ENCODE peak calls at places on chromosome 14, in four cellular contexts. Y, L, X and F are unnamed samples.

GRCh38 chr14:102949062-102949800 is 26.8 kb downstream of the AMN start:
- DNase-seq in L (no peak), Y (no peak), X (no peak), F (no peak)

GRCh38 chr14:67883717-67884116 is 64.1 kb downstream of the RAD51B start:
- DNase-seq in Y (no peak), X (no peak), L (no peak), F (no peak)

GRCh38 chr14:67942311-67942710 is 122.7 kb downstream of the RAD51B start:
- DNase-seq in X (no peak), Y (no peak), L (no peak), F (no peak)

GRCh38 chr14:50773632-50774541 is 57.1 kb downstream of the NIN start:
- DNase-seq in X (peak), Y (peak), L (peak), F (peak)

GRCh38 chr14:89563503-89563902 is 146.5 kb upstream of the FOXN3 start:
- DNase-seq in L (no peak), Y (no peak), X (no peak), F (no peak)

GRCh38 chr14:99612737-99613330 is 8.8 kb upstream of the CCDC85C start:
- DNase-seq in L (no peak), Y (no peak), X (no peak), F (no peak)

GRCh38 chr14:64493455-64493854 is 10.2 kb downstream of the ZBTB25 start:
- DNase-seq in Y (no peak), X (no peak), L (no peak), F (no peak)

GRCh38 chr14:24312736-24313507 is 1.6 kb downstream of the LTB4R start:
- DNase-seq in L (no peak), Y (no peak), X (no peak), F (no peak)

GRCh38 chr14:100146548-100147091 is 12.8 kb downstream of the DEGS2 start:
- DNase-seq in Y (no peak), X (no peak), L (no peak), F (no peak)

GRCh38 chr14:104161601-104162367 is 23.4 kb downstream of the KIF26A start:
- DNase-seq in X (no peak), Y (no peak), L (no peak), F (no peak)

GRCh38 chr14:74038015-74038859 is 19.1 kb downstream of the BBOF1 start:
- DNase-seq in Y (peak), L (no peak), X (peak), F (no peak)

GRCh38 chr14:19895282-19895681 is 20.3 kb downstream of the OR4K2 start:
- DNase-seq in X (no peak), L (no peak), Y (no peak), F (no peak)

GRCh38 chr14:61813101-61813596 is 50.9 kb downstream of the SNAPC1 start:
- DNase-seq in L (peak), X (no peak), Y (no peak), F (peak)

GRCh38 chr14:61811882-61812346 is 49.7 kb downstream of the SNAPC1 start:
- DNase-seq in L (no peak), X (no peak), Y (no peak), F (no peak)

DNA sequence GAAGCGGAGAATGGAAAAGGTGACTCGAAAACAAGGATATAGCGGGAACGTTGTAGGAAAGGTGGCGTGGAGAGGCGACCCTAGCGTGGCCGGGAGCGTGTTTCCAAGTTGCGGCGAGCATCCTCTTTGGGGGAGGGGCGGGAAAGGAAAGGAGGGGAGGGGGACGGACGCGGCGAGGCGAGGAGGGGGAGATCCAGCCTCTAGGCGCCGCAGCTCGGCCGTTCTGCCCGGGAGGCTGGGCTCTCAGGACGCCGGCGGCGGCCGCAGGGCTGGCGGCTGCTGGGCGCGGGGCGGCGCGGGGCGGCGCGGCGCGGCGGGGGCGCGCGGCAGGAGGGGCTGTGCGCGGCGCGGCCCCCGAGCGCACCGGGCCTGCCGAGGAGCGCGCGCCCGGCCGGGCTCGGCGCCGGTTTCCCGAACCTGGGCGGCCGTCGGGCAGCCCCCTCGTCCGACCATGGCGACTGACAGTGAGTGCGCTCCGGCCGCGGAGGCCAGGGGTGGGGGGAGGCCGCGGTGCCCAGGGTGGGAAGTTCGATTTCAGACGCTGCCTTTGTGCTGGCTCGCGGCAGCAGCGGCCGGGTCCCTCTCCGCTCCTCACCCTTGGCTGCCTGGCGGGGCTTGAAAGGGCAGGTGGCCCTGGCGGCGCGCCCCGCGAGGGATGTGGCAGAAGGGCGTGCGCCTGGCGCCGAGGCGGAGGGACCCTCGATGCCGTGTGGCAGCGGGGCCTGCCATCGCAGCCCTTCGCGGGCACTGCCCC is 50.3 kb downstream of the SNAPC1 start:
- DNase-seq in X (no peak), Y (no peak), L (peak), F (peak)
- TF ChIP-seq ATF2 in X (no peak), Y (no peak), L (no peak), F (no peak)

GRCh38 chr14:72682188-72682587 is 211.7 kb downstream of the DPF3 start:
- DNase-seq in Y (no peak), L (no peak), X (no peak), F (no peak)

GRCh38 chr14:72683787-72684186 is 210.1 kb downstream of the DPF3 start:
- DNase-seq in L (no peak), Y (no peak), X (no peak), F (no peak)

GRCh38 chr14:72686832-72687231 is 207.1 kb downstream of the DPF3 start:
- DNase-seq in X (no peak), Y (no peak), L (no peak), F (no peak)

GRCh38 chr14:72686101-72686500 is 207.8 kb downstream of the DPF3 start:
- DNase-seq in L (no peak), X (no peak), Y (no peak), F (no peak)

GRCh38 chr14:72685456-72685855 is 208.4 kb downstream of the DPF3 start:
- DNase-seq in Y (no peak), L (no peak), X (no peak), F (no peak)
- TF ChIP-seq ATF2 in Y (no peak), L (no peak), X (no peak), F (no peak)

GRCh38 chr14:90582166-90582565 is 185.3 kb downstream of the CALM1 start:
- DNase-seq in Y (no peak), X (no peak), L (no peak), F (no peak)

GRCh38 chr14:90581745-90582144 is 184.9 kb downstream of the CALM1 start:
- DNase-seq in Y (no peak), L (no peak), X (no peak), F (no peak)

GRCh38 chr14:90579816-90580215 is 183.0 kb downstream of the CALM1 start:
- DNase-seq in Y (no peak), X (no peak), L (no peak), F (no peak)

GRCh38 chr14:90579088-90579487 is 182.3 kb downstream of the CALM1 start:
- DNase-seq in X (no peak), Y (no peak), L (no peak), F (no peak)

GRCh38 chr14:90580381-90581335 is 183.8 kb downstream of the CALM1 start:
- DNase-seq in Y (peak), X (no peak), L (no peak), F (no peak)
- TF ChIP-seq ATF2 in Y (no peak), X (no peak), L (no peak), F (no peak)

DNA sequence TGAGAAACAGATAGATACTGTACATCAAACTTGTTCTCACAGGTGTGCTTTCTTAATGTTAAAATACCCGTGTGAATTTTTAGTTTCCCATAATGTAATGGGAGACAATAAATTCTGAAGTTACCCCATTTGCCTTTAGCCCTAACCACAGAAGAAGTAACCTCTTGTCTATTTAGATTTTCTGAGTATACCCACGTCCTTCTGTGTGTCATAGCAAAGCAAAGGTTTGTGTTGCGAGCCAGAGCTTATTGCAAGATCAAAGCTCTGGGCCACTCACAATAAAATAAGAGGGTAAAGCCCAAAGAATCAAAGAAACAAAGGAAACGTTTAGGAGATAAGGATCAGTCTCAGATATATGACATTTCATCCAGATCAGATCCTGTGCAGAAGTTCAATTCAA is 73.9 kb downstream of the BMP4 start:
- DNase-seq in Y (no peak), L (no peak), X (peak), F (no peak)
- TF ChIP-seq ATF2 in Y (no peak), L (no peak), X (no peak), F (no peak)

GRCh38 chr14:72902802-72903530 is 9.1 kb upstream of the DPF3 start:
- DNase-seq in Y (no peak), X (no peak), L (no peak), F (no peak)

GRCh38 chr14:72894323-72894622 is 372 bp upstream of the DPF3 start:
- DNase-seq in X (no peak), L (no peak), Y (no peak), F (no peak)

GRCh38 chr14:72894623-72895378 is 900 bp upstream of the DPF3 start:
- DNase-seq in L (peak), Y (peak), X (no peak), F (peak)

GRCh38 chr14:72901361-72901760 is 7.5 kb upstream of the DPF3 start:
- DNase-seq in L (no peak), X (no peak), Y (no peak), F (no peak)

GRCh38 chr14:72898448-72898847 is 4.5 kb upstream of the DPF3 start:
- DNase-seq in Y (no peak), L (no peak), X (no peak), F (no peak)
- TF ChIP-seq ATF2 in Y (no peak), L (no peak), X (no peak), F (no peak)

GRCh38 chr14:85247071-85247470 is 282.9 kb upstream of the FLRT2 start:
- DNase-seq in Y (no peak), X (no peak), L (no peak), F (no peak)

GRCh38 chr14:85254718-85255117 is 275.2 kb upstream of the FLRT2 start:
- DNase-seq in X (no peak), L (no peak), Y (no peak), F (no peak)

GRCh38 chr14:85250369-85250768 is 279.6 kb upstream of the FLRT2 start:
- DNase-seq in L (no peak), Y (no peak), X (no peak), F (peak)

GRCh38 chr14:85248881-85249635 is 280.9 kb upstream of the FLRT2 start:
- DNase-seq in L (no peak), X (no peak), Y (no peak), F (peak)

DNA sequence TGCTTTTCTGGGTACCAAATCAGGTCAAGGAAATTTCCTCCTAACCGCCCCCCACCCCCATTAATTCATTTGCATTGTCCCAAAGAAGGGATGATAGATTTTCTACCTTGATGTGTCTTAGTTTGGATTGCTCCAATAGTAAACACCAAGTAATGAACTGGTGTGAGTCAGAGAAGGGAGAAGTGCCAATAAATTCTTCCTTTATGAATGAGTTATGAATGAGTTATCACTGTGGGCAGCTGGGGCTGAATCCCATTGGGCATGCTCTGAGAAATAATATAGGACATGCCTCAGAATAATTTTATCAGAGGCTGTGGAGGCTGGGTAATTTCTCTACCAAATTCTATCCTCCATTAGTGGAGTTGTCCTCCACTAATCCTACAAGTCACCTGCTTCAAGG is 277.9 kb upstream of the FLRT2 start:
- DNase-seq in L (no peak), Y (no peak), X (no peak), F (no peak)
- TF ChIP-seq ATF2 in L (no peak), Y (no peak), X (no peak), F (no peak)

DNA sequence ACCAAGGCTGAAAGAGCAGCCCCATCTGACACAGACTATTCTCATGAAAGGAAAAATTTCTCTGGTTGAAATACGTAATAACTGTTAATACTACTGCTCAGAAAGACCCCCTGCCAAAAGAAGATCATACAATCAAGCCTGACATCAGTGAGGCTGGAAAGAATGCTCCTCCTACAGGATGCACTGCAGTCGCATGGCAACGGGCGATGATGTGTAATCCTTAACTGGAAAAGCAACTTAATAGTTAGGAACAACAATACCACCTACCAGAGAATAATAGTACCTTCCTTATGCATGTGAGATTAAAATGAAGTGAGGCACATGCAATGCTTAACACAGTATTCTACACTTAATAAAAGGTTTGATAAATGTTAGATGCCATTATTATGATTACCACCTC is 1.2 kb upstream of the GOLGA5 start:
- DNase-seq in X (no peak), L (no peak), Y (no peak), F (no peak)
- TF ChIP-seq ATF2 in X (no peak), L (no peak), Y (no peak), F (no peak)